ENCODE peak calls at places on chromosome 7, in four cellular contexts. Z is foreskin fibroblast, F is ACHN, J is fibroblast of lung. C is an unnamed sample.

GRCh38 chr7:105766421-105767191 is 109.8 kb downstream of the ATXN7L1 start:
- DNase-seq in Z (no peak), J (peak; percentile 31), F (no peak), C (no peak)

GRCh38 chr7:2639994-2640830 is 8.4 kb downstream of the TTYH3 start:
- DNase-seq in J (no peak), Z (no peak), F (peak; percentile 39), C (no peak)

GRCh38 chr7:57305192-57305748 is 144.7 kb upstream of the ZNF716 start:
- DNase-seq in Z (no peak), J (no peak), F (no peak), C (peak; percentile 48)

GRCh38 chr7:28900311-28900710 is 57.8 kb downstream of the TRIL start:
- DNase-seq in J (no peak), F (no peak), Z (no peak), C (peak; percentile 75)

GRCh38 chr7:94295805-94296204 is 98.9 kb upstream of the COL1A2 start:
- DNase-seq in J (peak; percentile 92), F (peak; percentile 69), Z (peak; percentile 72), C (no peak)

GRCh38 chr7:102190777-102191176 is 95.9 kb upstream of the SH2B2 start:
- DNase-seq in Z (no peak), J (no peak), F (no peak), C (no peak)

GRCh38 chr7:44955733-44956132 is 23.1 kb downstream of the MYO1G start:
- DNase-seq in Z (no peak), J (no peak), F (no peak), C (peak; percentile 32)

GRCh38 chr7:112573302-112574039 is 92.7 kb downstream of the LSMEM1 start:
- DNase-seq in J (no peak), Z (no peak), F (no peak), C (no peak)

GRCh38 chr7:153638821-153639435 is 413.3 kb upstream of the DPP6 start:
- DNase-seq in J (no peak), F (no peak), Z (no peak), C (no peak)

GRCh38 chr7:123367508-123368122 is 166.8 kb downstream of the IQUB start:
- DNase-seq in F (peak; percentile 64), Z (no peak), J (peak; percentile 59), C (peak; percentile 57)

GRCh38 chr7:40583653-40584424 is 449.0 kb downstream of the SUGCT start:
- DNase-seq in F (no peak), J (no peak), Z (no peak), C (no peak)

GRCh38 chr7:20784311-20785210 is 2.1 kb downstream of the SP8 start:
- DNase-seq in F (peak; percentile 72), J (no peak), Z (no peak), C (peak; percentile 88)

GRCh38 chr7:44116087-44116788 is 7.1 kb downstream of the POLD2 start:
- DNase-seq in F (no peak), Z (no peak), J (no peak), C (no peak)

GRCh38 chr7:96266015-96266414 is 55.9 kb downstream of the SLC25A13 start:
- DNase-seq in J (no peak), F (no peak), Z (no peak), C (no peak)

GRCh38 chr7:19392246-19392645 is 247.0 kb upstream of the FERD3L start:
- DNase-seq in F (no peak), J (peak; percentile 78), Z (peak; percentile 77), C (no peak)

GRCh38 chr7:127501817-127502216 is 83.6 kb downstream of the GCC1 start:
- DNase-seq in F (no peak), Z (no peak), J (no peak), C (no peak)